ENCODE peak calls at places on chromosomes 6 and 20, in seven cellular contexts. V is effector memory CD4-positive, alpha-beta T cell; D is IMR-90; H is GM23248; N is CD8-positive, alpha-beta T cell; T is AG04450; Z is GM12878. C is an unnamed sample.

GRCh38 chr6:110971458-110971857 is 10.4 kb upstream of the RPF2 start:
- DNase-seq in V (no peak), D (no peak), H (no peak), N (no peak), T (no peak), Z (no peak), C (no peak)

GRCh38 chr20:17822540-17823155 is 122.9 kb downstream of the BANF2 start:
- DNase-seq in V (no peak), D (no peak), H (no peak), N (no peak), T (no peak), Z (no peak), C (no peak)

GRCh38 chr6:35295036-35295435 is 2.6 kb upstream of the DEF6 start:
- DNase-seq in V (no peak), D (no peak), H (no peak), N (no peak), T (no peak), Z (no peak), C (no peak)

GRCh38 chr20:49132995-49133451 is 55.1 kb downstream of the STAU1 start:
- DNase-seq in V (no peak), D (peak; percentile 79), H (peak; percentile 84), N (no peak), T (peak; percentile 50), Z (peak; percentile 28), C (peak; percentile 40)

GRCh38 chr20:56328861-56329260 is 29.9 kb upstream of the FAM210B start:
- DNase-seq in V (no peak), D (peak; percentile 8), H (peak; percentile 47), N (no peak), T (no peak), Z (no peak), C (no peak)

GRCh38 chr6:31158863-31159855 is 770 bp downstream of the TCF19 start:
- DNase-seq in V (no peak), D (no peak), H (peak; percentile 52), N (no peak), T (no peak), Z (no peak), C (no peak)

GRCh38 chr6:11964101-11964500 is 48.0 kb upstream of the HIVEP1 start:
- DNase-seq in V (no peak), D (no peak), H (no peak), N (no peak), T (no peak), Z (no peak), C (no peak)

GRCh38 chr6:70763754-70764153 is 96.1 kb downstream of the SMAP1 start:
- DNase-seq in V (no peak), D (peak; percentile 18), H (peak; percentile 27), N (no peak), T (no peak), Z (no peak), C (no peak)

GRCh38 chr6:20610636-20611200 is 76.5 kb downstream of the CDKAL1 start:
- DNase-seq in V (no peak), D (peak; percentile 28), H (peak; percentile 47), N (no peak), T (no peak), Z (no peak), C (no peak)

GRCh38 chr6:111985202-111985731 is 68.6 kb upstream of the CCN6 start:
- DNase-seq in V (no peak), D (peak; percentile 96), H (peak; percentile 98), N (no peak), T (peak; percentile 59), Z (no peak), C (no peak)

GRCh38 chr6:21759721-21760120 is 166.2 kb downstream of the SOX4 start:
- DNase-seq in V (no peak), D (no peak), H (no peak), N (no peak), T (no peak), Z (no peak), C (no peak)

GRCh38 chr6:17101422-17102257 is at the start of gene STMND1:
- DNase-seq in V (no peak), D (peak; percentile 27), H (peak; percentile 66), N (no peak), T (no peak), Z (no peak), C (no peak)

GRCh38 chr6:104813552-104813951 is 46.2 kb downstream of the HACE1 start:
- DNase-seq in V (no peak), D (no peak), H (no peak), N (no peak), T (no peak), Z (no peak), C (no peak)

GRCh38 chr6:35096129-35096852 is 44.8 kb downstream of the TCP11 start:
- DNase-seq in V (no peak), D (peak; percentile 81), H (peak; percentile 79), N (no peak), T (peak; percentile 24), Z (no peak), C (no peak)

GRCh38 chr6:92376711-92377110 is 1042.6 kb downstream of the EPHA7 start:
- DNase-seq in V (no peak), D (peak; percentile 2), H (no peak), N (no peak), T (no peak), Z (no peak), C (no peak)

GRCh38 chr6:7087066-7087465 is 20.7 kb upstream of the RREB1 start:
- DNase-seq in V (no peak), D (peak; percentile 10), H (peak; percentile 64), N (no peak), T (no peak), Z (no peak), C (no peak)
- H3K27ac ChIP-seq in V (peak overlapping the region; percentile 24), D (no peak overlapping the region), H (no peak overlapping the region), N (no peak overlapping the region), T (no peak overlapping the region), Z (peak overlapping the region; percentile 58), C (no peak overlapping the region)

GRCh38 chr20:50404419-50405234 is 105.6 kb upstream of the PTPN1 start:
- DNase-seq in V (no peak), D (no peak), H (no peak), N (no peak), T (no peak), Z (no peak), C (no peak)
- H3K4me3 ChIP-seq in V (no peak overlapping the region), D (no peak overlapping the region), H (no peak overlapping the region), N (no peak overlapping the region), T (no peak overlapping the region), Z (no peak overlapping the region), C (no peak overlapping the region)

GRCh38 chr6:81023708-81024107 is 728.8 kb downstream of the TENT5A start:
- DNase-seq in V (no peak), D (no peak), H (no peak), N (no peak), T (no peak), Z (no peak), C (no peak)
- H3K9me3 ChIP-seq in V (no peaks in the 10 kb centered on the region), D (peaks cover 6% of the 10 kb centered on the region), H (no peaks in the 10 kb centered on the region), N (no peaks in the 10 kb centered on the region), T (peaks cover 9% of the 10 kb centered on the region), Z (no peaks in the 10 kb centered on the region), C (no peaks in the 10 kb centered on the region)

GRCh38 chr20:4017051-4017702 is 1.8 kb upstream of the RNF24 start:
- DNase-seq in V (no peak), D (no peak), H (no peak), N (no peak), T (no peak), Z (no peak), C (no peak)
- H3K27ac ChIP-seq in V (no peak overlapping the region), D (no peak overlapping the region), H (no peak overlapping the region), N (no peak overlapping the region), T (no peak overlapping the region), Z (no peak overlapping the region), C (no peak overlapping the region)

GRCh38 chr20:8132632-8133587 is 844 bp downstream of the PLCB1 start:
- DNase-seq in V (no peak), D (no peak), H (peak; percentile 64), N (no peak), T (no peak), Z (no peak), C (peak; percentile 18)
- H3K4me3 ChIP-seq in V (peak overlapping the region; percentile 58), D (peak overlapping the region; percentile 69), H (peak overlapping the region; percentile 79), N (peak overlapping the region; percentile 55), T (peak overlapping the region; percentile 75), Z (peak overlapping the region; percentile 41), C (peak overlapping the region; percentile 56)

DNA sequence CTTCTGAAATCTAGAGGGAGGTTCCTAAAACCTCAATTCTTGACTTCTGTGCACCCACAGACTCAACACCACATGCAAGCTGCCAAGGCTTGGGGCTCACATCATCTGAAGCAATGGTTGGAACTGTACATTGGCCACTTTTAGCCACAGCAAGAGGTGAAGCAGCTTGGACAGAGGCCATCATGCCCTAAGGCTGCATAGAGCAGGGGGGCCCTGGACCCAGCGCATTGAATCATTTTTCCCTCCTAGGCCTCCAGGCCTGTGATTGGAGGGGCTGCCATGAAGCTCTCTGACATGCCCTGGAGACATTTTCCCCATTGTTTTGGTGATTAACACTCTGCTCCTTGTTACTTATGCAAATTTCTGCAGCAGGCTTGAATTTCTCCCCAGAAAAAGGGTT is 145.9 kb downstream of the C6orf118 start:
- DNase-seq in V (no peak), D (no peak), H (no peak), N (no peak), T (no peak), Z (no peak), C (no peak)
- H3K9me3 ChIP-seq in V (no peaks in the 10 kb centered on the region), D (peaks cover 15% of the 10 kb centered on the region), H (no peaks in the 10 kb centered on the region), N (no peaks in the 10 kb centered on the region), T (peaks cover 21% of the 10 kb centered on the region), Z (no peaks in the 10 kb centered on the region), C (no peaks in the 10 kb centered on the region)

DNA sequence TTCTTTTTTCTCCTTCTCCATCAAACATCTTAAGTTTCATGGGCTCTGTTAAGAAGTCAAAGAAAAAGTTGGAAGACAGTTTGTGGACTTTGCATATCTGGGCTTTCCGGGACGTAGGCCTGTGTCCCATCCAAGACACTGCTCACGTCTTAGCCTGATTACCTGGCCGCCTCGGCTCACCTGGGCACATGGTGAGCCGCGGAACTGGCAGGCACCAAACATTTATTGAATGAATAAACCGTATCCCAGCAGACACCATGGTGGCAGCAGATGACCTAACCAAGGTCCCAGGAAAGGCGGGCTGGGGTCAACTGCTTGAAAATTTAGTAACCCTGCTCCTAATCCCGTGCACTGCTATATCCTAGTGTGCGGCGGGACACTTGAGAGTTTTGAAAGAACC is 35.6 kb downstream of the GNAS start:
- DNase-seq in V (no peak), D (no peak), H (no peak), N (no peak), T (no peak), Z (no peak), C (no peak)
- H3K27ac ChIP-seq in V (peak overlapping the region; percentile 62), D (no peak overlapping the region), H (no peak overlapping the region), N (peak overlapping the region; percentile 72), T (no peak overlapping the region), Z (peak overlapping the region; percentile 59), C (peak overlapping the region; percentile 76)